ENCODE peak calls at places on chromosomes 1 and 21, in six cellular contexts. F is HCEC 1CT; H is activated gamma-delta T cell treated with Interleukin-2 at 50 U/mL for 16 hours; E is HFFc6; Q is activated CD8-positive, alpha-beta T cell treated with anti-CD3 and anti-CD28 coated beads, Interleukin-2, amount 10 ng/mL, durations not matched to agents 7 days and 5 days; O is NCI-H774. N is an unnamed sample.

GRCh38 chr1:240511789-240512188 is 100.2 kb downstream of the GREM2 start:
- DNase-seq in F (no peak), H (no peak), E (no peak), Q (no peak), O (no peak), N (no peak)

GRCh38 chr1:159177273-159177907 is 6.0 kb downstream of the CADM3 start:
- DNase-seq in F (peak), H (no peak), E (peak), Q (peak), O (no peak), N (peak)

GRCh38 chr1:29829448-29830344 is 593.4 kb downstream of the PTPRU start:
- DNase-seq in F (no peak), H (no peak), E (no peak), Q (no peak), O (no peak), N (no peak)

GRCh38 chr1:36321119-36321951 is 2.1 kb downstream of the EVA1B start:
- DNase-seq in F (peak), H (no peak), E (peak), Q (no peak), O (no peak), N (peak)

GRCh38 chr1:167342846-167343245 is 122.2 kb downstream of the POU2F1 start:
- DNase-seq in F (peak), H (no peak), E (no peak), Q (no peak), O (no peak), N (no peak)

GRCh38 chr1:41800237-41800902 is 118.4 kb downstream of the HIVEP3 start:
- DNase-seq in F (no peak), H (no peak), E (no peak), Q (no peak), O (no peak), N (no peak)

GRCh38 chr1:228016653-228017355 is 10.0 kb downstream of the WNT3A start:
- DNase-seq in F (no peak), H (no peak), E (no peak), Q (no peak), O (no peak), N (no peak)

GRCh38 chr21:18144341-18144740 is 100.3 kb upstream of the CHODL start:
- DNase-seq in F (no peak), H (no peak), E (no peak), Q (no peak), O (no peak), N (no peak)

GRCh38 chr1:11740258-11741192 is 4.6 kb downstream of the AGTRAP start:
- DNase-seq in F (no peak), H (peak), E (no peak), Q (peak), O (no peak), N (peak)